ENCODE peak calls at places on chromosomes 1 and 21, in four cellular contexts. A is HepG2, I is SK-N-SH, U is K562. B is an unnamed sample.

GRCh38 chr1:165527673-165528072 is 16.1 kb upstream of the LRRC52 start:
- DNase-seq in I (no peak), U (no peak), A (no peak), B (no peak)

GRCh38 chr1:77347646-77348045 is 65.8 kb downstream of the AK5 start:
- DNase-seq in U (peak; percentile 61), I (no peak), A (peak; percentile 6), B (no peak)

GRCh38 chr21:43829161-43829560 is 35.9 kb upstream of the AGPAT3 start:
- DNase-seq in U (no peak), A (no peak), I (peak; percentile 25), B (no peak)

GRCh38 chr1:67648582-67649326 is 36.2 kb upstream of the GADD45A start:
- DNase-seq in U (peak; percentile 39), I (no peak), A (no peak), B (peak; percentile 18)

GRCh38 chr1:62333431-62333830 is 14.2 kb upstream of the KANK4 start:
- DNase-seq in I (no peak), A (no peak), U (no peak), B (no peak)

GRCh38 chr1:153628638-153629342 is 556 bp downstream of the S100A1 start:
- DNase-seq in U (no peak), I (no peak), A (no peak), B (no peak)

GRCh38 chr1:29633784-29634183 is 397.5 kb downstream of the PTPRU start:
- DNase-seq in A (no peak), I (peak; percentile 85), U (no peak), B (no peak)

GRCh38 chr1:53442297-53442696 is 16.9 kb upstream of the DMRTB1 start:
- DNase-seq in A (no peak), I (no peak), U (no peak), B (no peak)

GRCh38 chr1:39539252-39539790 is 37.3 kb downstream of the PABPC4 start:
- DNase-seq in U (peak; percentile 86), A (peak; percentile 71), I (peak; percentile 85), B (peak; percentile 72)

GRCh38 chr1:17437260-17438175 is 2.0 kb downstream of the RCC2 start:
- DNase-seq in I (peak; percentile 96), A (no peak), U (peak; percentile 93), B (peak; percentile 45)

GRCh38 chr21:46124926-46125845 is 27.3 kb downstream of the COL6A2 start:
- DNase-seq in U (no peak), A (no peak), I (peak; percentile 21), B (peak; percentile 5)

GRCh38 chr21:42233067-42233981 is 14.4 kb downstream of the ABCG1 start:
- DNase-seq in I (peak; percentile 66), A (peak; percentile 30), U (peak; percentile 45), B (peak; percentile 24)

GRCh38 chr1:38000529-38001453 is 4.5 kb downstream of the FHL3 start:
- DNase-seq in U (peak; percentile 50), A (peak; percentile 56), I (peak; percentile 51), B (peak; percentile 34)

GRCh38 chr1:158203693-158204457 is 23.2 kb downstream of the CD1D start:
- DNase-seq in A (peak; percentile 49), U (peak; percentile 37), I (peak; percentile 40), B (no peak)

GRCh38 chr1:206979379-206980043 is 9.3 kb upstream of the FCAMR start:
- DNase-seq in I (no peak), A (peak; percentile 40), U (peak; percentile 54), B (no peak)

GRCh38 chr1:1068374-1069060 is 5.6 kb downstream of the RNF223 start:
- DNase-seq in U (no peak), I (no peak), A (no peak), B (peak; percentile 57)

GRCh38 chr1:169711469-169712308 is at the start of gene SELL:
- DNase-seq in A (peak; percentile 71), I (peak; percentile 30), U (peak; percentile 51), B (peak; percentile 71)

GRCh38 chr1:17558541-17558940 is 19.0 kb downstream of the ARHGEF10L start:
- DNase-seq in U (no peak), I (no peak), A (no peak), B (no peak)

DNA sequence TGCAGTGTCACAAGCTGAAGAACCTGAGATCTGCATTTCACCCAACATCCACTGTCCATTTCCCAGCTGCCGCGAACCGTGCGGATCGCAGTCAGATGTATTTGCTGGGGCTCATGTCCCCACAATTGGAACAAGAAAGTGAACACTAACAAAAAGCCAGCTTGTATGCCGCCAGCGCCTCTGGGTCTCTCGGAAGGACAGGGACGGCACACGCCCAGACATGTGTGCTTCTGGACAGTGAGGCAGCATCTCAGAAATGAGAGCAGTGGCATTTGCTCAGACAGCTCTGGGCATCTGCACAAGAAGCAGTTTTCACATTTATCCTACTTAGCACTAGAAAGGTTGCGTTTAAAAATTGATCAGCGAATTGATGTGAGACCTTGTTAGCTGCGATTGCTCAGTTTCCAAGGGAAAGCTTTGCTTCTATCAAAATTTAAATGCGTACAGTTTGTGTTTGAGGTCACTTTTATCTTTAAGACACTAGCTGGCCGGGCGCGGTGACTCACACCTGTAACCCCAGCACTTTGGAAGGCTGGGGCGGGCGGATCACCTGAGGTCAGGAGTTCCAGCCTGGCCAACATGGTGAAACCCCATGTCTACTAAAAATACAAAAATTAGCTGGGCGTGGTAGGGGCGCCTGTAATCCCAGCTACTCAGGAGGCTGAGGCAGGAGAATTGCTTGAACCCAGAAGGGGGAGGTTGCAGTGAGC is 28.7 kb downstream of the KCNAB2 start:
- DNase-seq in A (no peak), I (no peak), U (no peak), B (no peak)
- TF ChIP-seq CTCF in A (no peak), I (no peak), U (no peak), B (no peak)

GRCh38 chr1:198205021-198205684 is 48.4 kb downstream of the NEK7 start:
- DNase-seq in U (no peak), I (no peak), A (no peak), B (no peak)

GRCh38 chr1:198199105-198199504 is 42.3 kb downstream of the NEK7 start:
- DNase-seq in U (no peak), I (no peak), A (no peak), B (no peak)

GRCh38 chr1:198206292-198206691 is 49.5 kb downstream of the NEK7 start:
- DNase-seq in U (no peak), A (no peak), I (no peak), B (no peak)

GRCh38 chr1:198201956-198202784 is 45.4 kb downstream of the NEK7 start:
- DNase-seq in U (no peak), A (no peak), I (no peak), B (no peak)

DNA sequence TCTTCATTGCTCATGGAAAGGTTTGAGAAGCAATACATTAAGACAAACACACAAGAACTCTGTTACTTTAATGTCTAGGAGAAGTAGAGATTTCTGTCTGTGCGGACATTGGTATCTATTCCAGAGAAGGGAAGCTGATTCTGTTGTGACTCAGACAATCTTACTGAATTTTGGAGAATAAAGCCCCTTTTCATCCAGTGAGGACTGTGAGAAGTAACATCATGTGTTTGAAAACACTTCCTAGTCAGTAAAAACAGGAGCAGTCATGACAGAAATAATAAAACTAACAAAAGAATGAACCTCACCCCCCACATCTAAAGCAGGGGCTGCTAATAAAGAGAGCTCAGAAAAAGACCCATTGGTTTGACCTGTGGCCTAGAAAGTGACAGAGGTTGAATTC is 46.6 kb downstream of the NEK7 start:
- DNase-seq in A (no peak), U (no peak), I (no peak), B (no peak)
- TF ChIP-seq FOXJ3 in A (no peak), U (no peak), I (no peak), B (no peak)

DNA sequence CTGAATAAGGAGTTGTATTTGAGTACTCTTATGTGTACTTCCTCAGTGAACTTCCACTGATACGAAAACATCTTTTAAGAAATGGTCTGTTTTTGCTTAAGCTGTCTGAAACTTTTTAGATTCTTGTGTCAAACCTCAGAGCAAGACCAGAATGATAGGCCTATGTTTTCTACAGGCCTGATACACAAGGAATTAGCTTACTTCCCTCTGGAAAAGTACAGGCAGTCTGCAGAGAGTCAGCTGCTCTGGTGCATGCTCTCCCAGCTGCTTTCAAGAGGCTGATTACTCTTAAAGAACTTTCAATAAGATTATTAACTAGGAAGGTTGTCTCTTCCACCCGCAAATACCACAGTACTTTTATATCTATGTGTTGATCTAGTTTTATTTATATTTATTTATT is 9.5 kb downstream of the SNX27 start:
- DNase-seq in A (no peak), U (no peak), I (no peak), B (no peak)
- TF ChIP-seq CTCF in A (no peak), U (no peak), I (no peak), B (no peak)

DNA sequence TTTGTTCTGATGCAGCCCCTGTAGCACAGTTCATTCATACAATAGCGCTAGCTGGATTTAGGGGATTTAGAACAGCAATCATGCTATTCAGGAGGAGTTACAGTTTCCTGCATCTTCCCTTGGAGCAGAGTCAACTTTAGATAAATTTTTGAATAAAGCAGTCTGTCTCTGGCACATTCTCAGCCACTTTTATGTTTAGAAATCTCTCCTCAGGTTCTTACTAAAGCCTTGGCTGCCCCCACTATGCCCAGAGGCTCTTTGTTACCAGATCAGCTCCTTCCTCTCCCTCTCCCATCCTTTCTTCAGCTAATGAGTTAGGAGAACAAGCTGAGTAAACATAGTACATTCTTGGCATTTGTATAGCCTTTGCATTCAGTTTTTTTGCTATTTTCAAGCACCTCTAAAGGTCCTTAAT is 17.0 kb upstream of the PIGC start:
- DNase-seq in A (no peak), U (no peak), I (no peak), B (no peak)
- TF ChIP-seq FOXJ3 in A (no peak), U (no peak), I (no peak), B (no peak)

DNA sequence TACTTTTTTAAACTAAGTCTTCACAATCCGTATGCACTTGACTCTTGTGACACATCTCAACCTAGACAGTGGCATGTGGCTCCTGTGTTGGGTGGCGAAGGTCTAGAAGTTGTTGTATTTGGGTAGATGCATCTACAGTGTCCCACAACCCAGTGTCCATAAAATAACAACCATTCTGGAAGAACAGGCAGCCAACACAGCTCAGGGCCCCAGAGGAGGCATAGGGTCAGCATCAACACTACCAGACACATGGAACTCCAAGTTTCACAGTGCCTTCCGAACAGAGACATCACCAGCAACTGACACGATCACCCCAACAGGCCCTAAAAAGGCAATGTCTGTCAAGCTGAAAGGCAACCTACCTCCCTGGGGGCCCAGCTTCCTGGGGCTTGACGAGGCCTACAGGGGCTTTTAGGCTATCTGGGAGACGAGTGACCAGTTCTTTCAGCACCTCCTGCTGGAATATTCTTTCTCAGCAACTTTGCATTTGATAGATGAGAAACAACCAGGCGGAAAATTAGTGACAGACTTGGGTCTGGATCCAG is 5.6 kb downstream of the SH3BP5L start:
- DNase-seq in A (no peak), I (peak; percentile 4), U (peak; percentile 5), B (no peak)
- TF ChIP-seq CTCF in A (no peak), I (no peak), U (peak; percentile 1), B (no peak)

GRCh38 chr1:19979494-19979977 is at the start of gene PLA2G2A:
- DNase-seq in A (peak; percentile 15), U (no peak), I (no peak), B (no peak)

GRCh38 chr1:19980298-19980697 is 880 bp upstream of the PLA2G2A start:
- DNase-seq in U (no peak), I (no peak), A (peak; percentile 19), B (no peak)

GRCh38 chr1:19975423-19976193 is 3.8 kb downstream of the PLA2G2A start:
- DNase-seq in I (no peak), U (no peak), A (no peak), B (no peak)

GRCh38 chr1:19976317-19977003 is 3.0 kb downstream of the PLA2G2A start:
- DNase-seq in I (no peak), A (no peak), U (no peak), B (no peak)

GRCh38 chr1:19978143-19978542 is 1.3 kb downstream of the PLA2G2A start:
- DNase-seq in A (no peak), U (no peak), I (no peak), B (no peak)
- TF ChIP-seq FOXJ3 in A (no peak), U (no peak), I (no peak), B (no peak)

B was measured in WTC11.